ENCODE peak calls at places on chromosomes 12 and 14, in six cellular contexts. J is AG09319, F is AG10803, K is HFFc6, C is uterus, V is mucosa of descending colon. T is an unnamed sample.

GRCh38 chr12:47087088-47087688 is 7.4 kb upstream of the AMIGO2 start:
- DNase-seq in C (no peak), J (no peak), K (no peak), F (peak), V (no peak), T (no peak)

GRCh38 chr14:66233571-66233970 is 252.6 kb upstream of the CCDC196 start:
- DNase-seq in V (no peak), C (no peak), F (no peak), J (no peak), K (no peak), T (no peak)

GRCh38 chr12:123937707-123938600 is 34.7 kb downstream of the CCDC92 start:
- DNase-seq in K (no peak), C (no peak), V (no peak), J (no peak), F (peak), T (no peak)

GRCh38 chr14:38505221-38506095 is 249.6 kb upstream of the CLEC14A start:
- DNase-seq in K (peak), C (no peak), V (no peak), J (peak), F (peak), T (peak)

GRCh38 chr12:55688716-55689655 is 18.7 kb downstream of the ITGA7 start:
- DNase-seq in K (no peak), J (no peak), V (no peak), F (no peak), C (peak), T (no peak)

GRCh38 chr12:29783773-29784666 is at the start of gene TMTC1:
- DNase-seq in V (peak), F (peak), J (no peak), K (no peak), C (peak), T (no peak)

GRCh38 chr14:98966021-98966420 is 306.0 kb downstream of the BCL11B start:
- DNase-seq in J (no peak), F (no peak), K (no peak), V (no peak), C (no peak), T (no peak)

GRCh38 chr14:86405250-86405649 is 875.3 kb downstream of the FLRT2 start:
- DNase-seq in C (no peak), F (no peak), J (no peak), K (no peak), V (no peak), T (no peak)

GRCh38 chr12:113174461-113175384 is 10.6 kb downstream of the DDX54 start:
- DNase-seq in F (peak), V (peak), J (no peak), K (peak), C (peak), T (no peak)

GRCh38 chr12:38053655-38054464 is 262.7 kb upstream of the ALG10B start:
- DNase-seq in C (no peak), K (no peak), V (peak), J (no peak), F (no peak), T (no peak)
- TF ChIP-seq CTCF in C (no peak), K (no peak), V (no peak), J (no peak), F (no peak), T (no peak)

GRCh38 chr14:61253064-61253753 is 27.9 kb downstream of the TMEM30B start:
- DNase-seq in F (no peak), C (no peak), J (no peak), V (no peak), K (no peak), T (no peak)

GRCh38 chr14:61250063-61250462 is 31.1 kb downstream of the TMEM30B start:
- DNase-seq in C (no peak), K (no peak), J (no peak), F (no peak), V (no peak), T (no peak)

GRCh38 chr14:61254803-61255526 is 26.2 kb downstream of the TMEM30B start:
- DNase-seq in C (no peak), J (no peak), V (no peak), F (no peak), K (no peak), T (no peak)

GRCh38 chr14:61255968-61256367 is 25.2 kb downstream of the TMEM30B start:
- DNase-seq in K (no peak), V (no peak), J (no peak), C (no peak), F (no peak), T (no peak)

GRCh38 chr14:61252354-61253063 is 28.6 kb downstream of the TMEM30B start:
- DNase-seq in V (peak), J (peak), K (peak), C (peak), F (peak), T (peak)
- TF ChIP-seq CTCF in V (peak), J (peak), K (peak), C (peak), F (peak), T (peak)

DNA sequence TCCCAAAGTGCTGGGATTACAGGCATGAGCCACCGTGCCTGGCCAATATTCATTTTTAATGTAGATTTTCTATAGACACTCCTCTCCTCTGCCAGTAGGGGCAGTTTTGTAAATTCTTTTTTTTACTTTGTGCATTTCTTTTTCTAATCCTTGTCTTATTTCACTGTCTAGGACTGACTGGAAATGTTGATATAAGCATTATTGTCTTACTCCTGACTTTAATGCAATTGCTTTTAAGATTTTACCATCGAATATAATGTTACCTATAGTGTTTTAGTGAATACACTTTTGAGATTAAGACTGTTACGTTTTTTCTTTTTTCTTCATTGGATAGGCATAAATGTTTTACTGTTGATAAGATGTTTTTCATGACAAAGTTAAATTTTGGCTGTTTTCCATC is 35.4 kb upstream of the EMP1 start:
- DNase-seq in J (no peak), K (no peak), C (no peak), F (no peak), V (no peak), T (no peak)
- TF ChIP-seq CTCF in J (no peak), K (peak), C (peak), F (peak), V (no peak), T (peak)

DNA sequence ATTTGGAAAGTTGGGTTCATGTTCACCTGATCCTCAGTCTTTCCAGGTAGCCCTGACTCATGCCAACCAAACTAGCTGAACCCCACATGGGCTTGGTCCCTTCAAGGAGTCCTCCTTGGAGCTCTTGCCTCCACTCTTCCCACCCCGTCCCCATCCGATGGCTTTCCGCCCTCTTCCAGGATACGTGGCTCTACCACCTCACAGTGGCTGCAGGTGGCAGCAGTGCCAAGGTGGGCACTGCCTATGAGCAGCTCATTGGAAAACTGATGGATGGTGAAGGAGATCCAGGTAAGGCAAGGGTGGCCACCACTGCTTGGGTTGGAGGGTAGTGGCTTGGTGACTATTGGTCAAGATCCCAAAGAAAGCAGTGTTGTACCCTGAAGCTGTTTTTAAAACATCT is 23.9 kb downstream of the PIGH start:
- DNase-seq in C (no peak), J (no peak), K (no peak), F (no peak), V (no peak), T (no peak)
- TF ChIP-seq CTCF in C (no peak), J (no peak), K (no peak), F (no peak), V (no peak), T (no peak)

GRCh38 chr14:45673420-45673819 is 420.4 kb upstream of the MIS18BP1 start:
- DNase-seq in J (no peak), C (no peak), F (no peak), K (no peak), V (no peak), T (no peak)

GRCh38 chr14:45679852-45680251 is 426.9 kb upstream of the MIS18BP1 start:
- DNase-seq in K (peak), J (no peak), V (no peak), C (no peak), F (peak), T (peak)

GRCh38 chr14:45680531-45680930 is 427.5 kb upstream of the MIS18BP1 start:
- DNase-seq in F (no peak), K (no peak), V (no peak), J (no peak), C (no peak), T (no peak)

GRCh38 chr14:45678163-45678562 is 425.2 kb upstream of the MIS18BP1 start:
- DNase-seq in C (no peak), K (no peak), J (no peak), V (no peak), F (no peak), T (no peak)
- TF ChIP-seq CTCF in C (no peak), K (peak), J (no peak), V (no peak), F (no peak), T (peak)

DNA sequence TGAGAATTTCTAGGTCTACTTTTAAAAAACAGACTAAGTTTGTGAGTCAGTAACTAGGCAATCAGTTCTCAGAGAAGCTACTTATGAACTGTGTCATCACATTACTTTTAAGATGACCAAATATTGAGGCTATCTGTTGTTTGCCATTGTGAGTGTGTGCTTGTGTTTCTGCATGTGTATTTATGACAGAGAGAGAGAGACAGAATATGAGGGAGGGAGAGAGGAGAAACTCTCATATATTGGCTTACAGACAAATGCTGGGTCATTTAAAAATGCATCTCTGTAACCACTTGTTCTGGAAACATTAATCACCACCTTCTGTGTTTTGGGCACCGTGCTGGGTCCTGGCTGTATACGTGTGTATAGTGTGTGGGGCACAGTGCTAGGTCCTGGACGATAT is 161.5 kb upstream of the FRMD6 start:
- DNase-seq in C (no peak), K (peak), V (no peak), J (no peak), F (peak), T (peak)
- TF ChIP-seq CTCF in C (no peak), K (no peak), V (no peak), J (no peak), F (no peak), T (no peak)

T was measured in BJ.